ENCODE peak calls at places on chromosome 11, in six cellular contexts. S is astrocyte, B is lung, H is cardiac muscle cell, E is HL-60, P is A673. V is an unnamed sample.

GRCh38 chr11:13215157-13215556 is 62.4 kb upstream of the BMAL1 start:
- DNase-seq in S (peak), B (no peak), H (no peak), E (no peak), P (no peak), V (peak)

GRCh38 chr11:124716596-124716995 is 23.1 kb upstream of the NRGN start:
- DNase-seq in S (peak), B (no peak), H (no peak), E (no peak), P (peak), V (no peak)

GRCh38 chr11:47617417-47617809 is 23.2 kb upstream of the C1QTNF4 start:
- DNase-seq in S (peak), B (no peak), H (no peak), E (no peak), P (no peak), V (peak)

GRCh38 chr11:125063429-125064043 is 431 bp downstream of the SLC37A2 start:
- DNase-seq in S (no peak), B (no peak), H (peak), E (no peak), P (no peak), V (no peak)

GRCh38 chr11:12813371-12814225 is 139.4 kb downstream of the TEAD1 start:
- DNase-seq in S (peak), B (no peak), H (no peak), E (no peak), P (no peak), V (peak)

GRCh38 chr11:36628141-36628540 is 30.1 kb upstream of the RAG2 start:
- DNase-seq in S (no peak), B (no peak), H (no peak), E (no peak), P (no peak), V (no peak)

GRCh38 chr11:63769044-63769718 is 606 bp upstream of the ZFTA start:
- DNase-seq in S (no peak), B (no peak), H (peak), E (no peak), P (peak), V (peak)

GRCh38 chr11:25943777-25944661 is 387.9 kb upstream of the ANO3 start:
- DNase-seq in S (no peak), B (no peak), H (peak), E (no peak), P (no peak), V (no peak)

GRCh38 chr11:99893803-99894202 is 793.3 kb upstream of the ARHGAP42 start:
- DNase-seq in S (no peak), B (no peak), H (no peak), E (no peak), P (no peak), V (no peak)

GRCh38 chr11:118846181-118846946 is 37.3 kb upstream of the CXCR5 start:
- DNase-seq in S (no peak), B (no peak), H (no peak), E (no peak), P (no peak), V (no peak)

GRCh38 chr11:84300112-84300511 is 1013.9 kb upstream of the CCDC90B start:
- DNase-seq in S (no peak), B (no peak), H (no peak), E (no peak), P (no peak), V (no peak)

GRCh38 chr11:119843760-119844330 is 114.8 kb upstream of the NECTIN1 start:
- DNase-seq in S (no peak), B (no peak), H (no peak), E (no peak), P (no peak), V (peak)

GRCh38 chr11:706439-706956 is 467 bp downstream of the EPS8L2 start:
- DNase-seq in S (peak), B (no peak), H (no peak), E (no peak), P (no peak), V (peak)

GRCh38 chr11:62999649-63000048 is 14.9 kb upstream of the SLC22A6 start:
- DNase-seq in S (no peak), B (no peak), H (no peak), E (no peak), P (no peak), V (no peak)

GRCh38 chr11:75816561-75817239 is 1.7 kb downstream of the UVRAG start:
- DNase-seq in S (no peak), B (no peak), H (no peak), E (peak), P (peak), V (peak)

GRCh38 chr11:102683277-102683676 is 22.3 kb downstream of the MMP27 start:
- DNase-seq in S (no peak), B (no peak), H (no peak), E (no peak), P (no peak), V (no peak)

GRCh38 chr11:130522284-130522961 is 74.0 kb downstream of the ADAMTS15 start:
- DNase-seq in S (peak), B (peak), H (peak), E (no peak), P (peak), V (peak)

GRCh38 chr11:86440305-86440716 is 65.6 kb downstream of the CCDC81 start:
- DNase-seq in S (peak), B (no peak), H (no peak), E (no peak), P (no peak), V (peak)

GRCh38 chr11:130219148-130219547 is 59.6 kb downstream of the ST14 start:
- DNase-seq in S (no peak), B (peak), H (no peak), E (no peak), P (no peak), V (no peak)

GRCh38 chr11:47946682-47947575 is 33.4 kb upstream of the PTPRJ start:
- DNase-seq in S (peak), B (peak), H (no peak), E (peak), P (peak), V (peak)

GRCh38 chr11:78400116-78400515 is 17.5 kb downstream of the GAB2 start:
- DNase-seq in S (no peak), B (no peak), H (no peak), E (no peak), P (no peak), V (no peak)

GRCh38 chr11:64237484-64237951 is 3.1 kb downstream of the VEGFB start:
- DNase-seq in S (no peak), B (peak), H (no peak), E (no peak), P (no peak), V (no peak)

GRCh38 chr11:1193326-1194230 is 29.3 kb upstream of the MUC5B start:
- DNase-seq in S (no peak), B (no peak), H (no peak), E (no peak), P (no peak), V (no peak)

GRCh38 chr11:120828847-120829246 is 195.1 kb upstream of the TBCEL start:
- DNase-seq in S (no peak), B (no peak), H (no peak), E (no peak), P (no peak), V (no peak)

GRCh38 chr11:122393209-122393850 is 262.2 kb upstream of the UBASH3B start:
- DNase-seq in S (no peak), B (no peak), H (no peak), E (peak), P (no peak), V (no peak)

GRCh38 chr11:86608251-86608799 is 64.1 kb downstream of the ME3 start:
- DNase-seq in S (peak), B (peak), H (peak), E (peak), P (peak), V (peak)

GRCh38 chr11:120091121-120091520 is 46.8 kb downstream of the TRIM29 start:
- DNase-seq in S (peak), B (no peak), H (no peak), E (no peak), P (no peak), V (no peak)

GRCh38 chr11:2557381-2557780 is 112.6 kb downstream of the KCNQ1 start:
- DNase-seq in S (no peak), B (no peak), H (no peak), E (no peak), P (no peak), V (no peak)

GRCh38 chr11:2559527-2560311 is 114.9 kb downstream of the KCNQ1 start:
- DNase-seq in S (no peak), B (no peak), H (no peak), E (no peak), P (no peak), V (no peak)

GRCh38 chr11:2558402-2558801 is 113.6 kb downstream of the KCNQ1 start:
- DNase-seq in S (no peak), B (no peak), H (no peak), E (no peak), P (no peak), V (no peak)

GRCh38 chr11:2561283-2562180 is 116.7 kb downstream of the KCNQ1 start:
- DNase-seq in S (no peak), B (no peak), H (no peak), E (peak), P (no peak), V (no peak)

GRCh38 chr11:2558861-2559526 is 114.2 kb downstream of the KCNQ1 start:
- DNase-seq in S (no peak), B (no peak), H (no peak), E (no peak), P (no peak), V (no peak)
- H3K4me3 ChIP-seq in S (no peak), B (no peak), H (no peak), E (no peak), P (no peak), V (no peak)

GRCh38 chr11:66258473-66258893 is 10.0 kb upstream of the RAB1B start:
- DNase-seq in S (no peak), B (no peak), H (no peak), E (no peak), P (no peak), V (no peak)
- TF ChIP-seq CTCF in S (no peak), B (no peak), H (no peak), E (no peak), P (peak), V (no peak)

DNA sequence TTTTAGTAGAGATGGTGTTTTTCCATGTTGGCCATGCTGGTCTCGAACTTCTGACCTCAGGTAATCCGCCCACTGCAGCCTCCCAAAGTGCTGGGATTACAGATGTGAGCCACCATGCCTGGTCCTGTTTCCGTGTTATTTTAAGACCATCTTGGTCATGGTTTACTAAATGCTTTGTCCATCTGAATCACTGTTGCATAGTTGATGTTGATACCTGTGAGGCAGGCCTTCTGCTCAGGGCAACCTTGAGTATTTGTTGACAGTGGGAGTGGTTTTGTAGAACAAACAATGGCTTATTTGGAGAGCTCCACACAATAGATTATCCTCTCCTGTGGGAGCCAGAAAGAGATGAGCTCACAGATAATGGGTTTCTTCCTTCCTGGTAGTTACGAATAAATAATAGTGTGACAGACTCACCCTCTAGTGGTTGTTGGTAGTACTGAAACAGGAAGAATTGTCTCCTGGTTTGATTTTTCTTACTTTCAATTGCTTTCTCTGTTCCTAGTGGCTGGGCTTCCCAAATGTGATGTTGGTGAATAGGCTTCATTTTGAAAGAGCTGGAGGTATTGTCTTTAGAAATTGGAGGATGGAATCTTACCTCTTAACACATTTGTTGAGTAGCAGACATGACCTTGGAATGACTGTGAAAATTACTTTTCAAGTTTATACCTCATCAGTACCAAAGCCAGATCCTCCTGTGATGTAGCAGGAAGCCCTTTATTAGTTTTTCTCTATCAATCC is 39.0 kb downstream of the CTNND1 start:
- DNase-seq in S (peak), B (no peak), H (peak), E (peak), P (peak), V (peak)
- H3K4me3 ChIP-seq in S (no peak), B (no peak), H (no peak), E (no peak), P (no peak), V (no peak)

DNA sequence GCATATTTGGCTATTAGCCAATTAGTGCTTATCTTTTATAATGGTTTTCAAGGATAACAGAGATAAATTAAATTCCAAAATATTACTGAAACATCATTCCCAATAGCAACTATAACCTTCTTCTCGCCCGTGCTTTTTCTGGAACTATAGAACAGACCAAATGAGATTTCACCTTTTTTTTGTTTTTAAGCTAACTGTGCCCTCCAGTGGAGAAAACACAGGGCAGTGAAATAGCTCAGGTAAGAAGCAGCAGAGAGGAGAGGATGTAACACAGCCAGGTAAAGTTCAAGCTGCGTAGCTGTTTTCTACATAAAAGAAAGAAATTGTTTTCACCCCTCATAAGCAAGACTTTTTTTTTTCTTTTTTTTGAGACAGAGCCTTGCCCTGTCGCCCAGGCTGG is 28.2 kb downstream of the HSD17B12 start:
- DNase-seq in S (no peak), B (no peak), H (no peak), E (no peak), P (no peak), V (no peak)
- TF ChIP-seq CTCF in S (no peak), B (no peak), H (peak), E (no peak), P (peak), V (peak)

DNA sequence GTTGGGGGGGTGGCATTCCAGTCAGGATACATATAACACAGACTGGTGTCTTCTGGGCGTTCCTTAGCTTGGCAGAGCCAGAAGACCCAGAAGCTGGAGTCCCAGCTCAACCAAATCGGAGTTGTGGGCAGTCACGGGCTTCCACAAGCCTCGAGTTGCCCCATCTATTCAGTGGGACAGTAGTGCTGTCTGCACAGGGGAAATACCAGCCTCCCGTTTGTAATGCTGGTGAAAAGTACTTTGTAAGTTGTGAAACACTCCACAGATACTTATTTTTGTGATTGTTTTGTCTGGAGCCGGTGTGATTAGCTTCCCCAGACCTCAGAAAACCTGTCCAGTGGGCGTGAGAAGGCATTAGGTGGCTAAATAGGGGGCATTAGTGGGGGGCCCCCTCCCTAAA is 13.6 kb downstream of the DGKZ start:
- DNase-seq in S (no peak), B (no peak), H (no peak), E (peak), P (no peak), V (no peak)
- H3K4me3 ChIP-seq in S (no peak), B (no peak), H (no peak), E (peak), P (peak), V (no peak)

GRCh38 chr11:44101098-44101497 is 5.6 kb downstream of the EXT2 start:
- DNase-seq in S (no peak), B (no peak), H (no peak), E (no peak), P (no peak), V (no peak)

GRCh38 chr11:44110231-44110679 is 14.8 kb downstream of the EXT2 start:
- DNase-seq in S (peak), B (peak), H (peak), E (peak), P (peak), V (peak)

GRCh38 chr11:44108260-44108659 is 12.8 kb downstream of the EXT2 start:
- DNase-seq in S (no peak), B (no peak), H (no peak), E (no peak), P (no peak), V (no peak)

GRCh38 chr11:44104472-44105294 is 9.2 kb downstream of the EXT2 start:
- DNase-seq in S (no peak), B (no peak), H (no peak), E (no peak), P (peak), V (no peak)
- TF ChIP-seq CTCF in S (no peak), B (no peak), H (peak), E (no peak), P (peak), V (peak)

DNA sequence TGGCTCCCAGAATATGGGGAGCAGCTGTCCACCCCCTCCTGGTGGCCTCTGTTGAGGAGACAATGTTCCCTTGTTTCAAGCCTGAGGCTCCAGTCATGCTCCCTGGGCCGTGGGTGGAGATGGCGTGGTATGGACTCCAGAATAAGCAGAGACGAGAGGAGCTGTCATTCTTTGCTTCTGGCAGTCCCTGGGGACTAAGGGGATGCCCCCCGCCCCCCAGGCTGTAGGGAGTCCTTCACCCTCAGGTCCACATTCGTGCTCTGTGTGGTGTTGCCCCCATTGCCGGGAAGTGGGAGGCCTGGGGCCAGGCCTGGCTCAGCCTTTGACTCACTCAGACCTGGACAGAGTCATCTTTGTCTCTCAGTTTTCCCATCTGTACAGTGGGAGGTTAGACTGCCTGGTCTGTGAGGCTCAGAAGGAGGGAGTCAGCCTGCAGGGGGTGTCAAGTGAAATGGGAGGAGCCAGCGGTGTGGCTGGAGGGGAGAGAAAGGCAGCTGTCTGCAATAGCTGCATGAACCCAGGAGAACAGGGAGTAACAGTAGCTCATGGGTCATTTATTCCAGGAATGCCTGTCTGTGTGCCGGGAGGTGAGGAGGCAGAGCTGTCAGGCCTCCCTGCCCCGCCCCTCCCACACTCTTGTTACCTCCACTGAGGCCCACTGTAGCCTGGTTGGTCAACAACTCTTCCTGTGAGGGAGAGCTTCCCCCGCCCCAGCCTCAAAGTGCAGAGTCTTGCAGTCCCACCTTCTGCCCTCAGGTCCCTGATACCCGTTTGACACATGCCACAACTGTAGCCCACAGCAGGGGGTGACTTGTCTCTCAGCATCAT is 6.3 kb downstream of the ARHGEF17 start:
- DNase-seq in S (peak), B (peak), H (peak), E (peak), P (peak), V (peak)
- H3K4me3 ChIP-seq in S (no peak), B (no peak), H (peak), E (no peak), P (no peak), V (no peak)

GRCh38 chr11:96055706-96056387 is 131.9 kb upstream of the MTMR2 start:
- DNase-seq in S (peak), B (no peak), H (no peak), E (no peak), P (peak), V (peak)

GRCh38 chr11:96052921-96053631 is 129.2 kb upstream of the MTMR2 start:
- DNase-seq in S (peak), B (no peak), H (no peak), E (peak), P (peak), V (no peak)

GRCh38 chr11:96051820-96052219 is 127.9 kb upstream of the MTMR2 start:
- DNase-seq in S (no peak), B (no peak), H (no peak), E (no peak), P (no peak), V (no peak)

GRCh38 chr11:96056581-96056980 is 132.7 kb upstream of the MTMR2 start:
- DNase-seq in S (no peak), B (no peak), H (no peak), E (no peak), P (no peak), V (no peak)

GRCh38 chr11:96054870-96055705 is 131.2 kb upstream of the MTMR2 start:
- DNase-seq in S (peak), B (no peak), H (peak), E (no peak), P (peak), V (peak)
- TF ChIP-seq CTCF in S (peak), B (peak), H (peak), E (peak), P (peak), V (peak)

DNA sequence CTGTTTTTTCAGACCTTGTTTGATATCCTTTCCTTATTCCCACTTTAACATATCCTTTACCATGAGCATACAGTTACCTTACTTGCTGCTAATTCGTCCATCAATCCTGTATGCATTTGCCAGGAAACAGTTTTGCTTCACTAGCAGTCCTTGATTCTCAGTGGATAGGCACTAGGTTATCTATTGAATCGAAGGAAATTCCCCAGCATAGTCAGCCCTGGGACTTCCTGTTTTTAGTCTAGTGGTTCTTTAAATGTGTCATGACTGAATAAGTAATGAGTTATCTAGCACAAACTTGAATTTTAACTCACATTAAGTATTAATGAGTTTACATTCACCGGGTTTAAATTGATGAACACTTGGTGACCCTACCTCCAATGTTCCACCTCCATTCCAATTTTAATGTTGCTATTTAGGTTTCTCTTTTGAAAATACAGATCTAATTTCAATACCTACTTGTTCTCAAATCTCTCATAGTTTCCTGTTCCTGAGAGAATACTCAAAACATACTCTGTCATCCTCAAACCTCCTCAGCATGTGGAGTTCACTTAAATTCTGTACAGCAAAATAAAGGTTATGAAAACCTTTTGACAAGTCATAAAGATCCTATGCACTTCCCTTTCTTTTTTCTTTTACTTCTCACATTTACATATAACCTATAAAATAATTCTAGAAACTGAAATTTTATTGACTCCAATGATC is 1375.1 kb upstream of the TENM4 start:
- DNase-seq in S (no peak), B (no peak), H (no peak), E (no peak), P (peak), V (no peak)
- H3K4me3 ChIP-seq in S (no peak), B (no peak), H (no peak), E (no peak), P (no peak), V (no peak)